ENCODE peak calls at places on chromosomes 13 and 19, in nine cellular contexts. O, E, U, I, X, Y, B, G and S are unnamed samples.
A peak's percentile ranks its signal among the peaks of the same experiment; 100 is the strongest.

GRCh38 chr19:42134671-42135070 is 2.4 kb upstream of the POU2F2 start:
- DNase-seq in O (no peak), E (no peak), U (no peak), I (no peak), X (no peak), Y (no peak), B (no peak), G (no peak), S (no peak)

GRCh38 chr19:52993342-52994178 is 20.2 kb upstream of the ERVV-1 start:
- DNase-seq in O (peak; percentile 67), E (peak; percentile 58), U (peak; percentile 86), I (peak; percentile 12), X (peak; percentile 79), Y (peak; percentile 95), B (peak; percentile 94), G (peak; percentile 84), S (peak; percentile 91)

GRCh38 chr13:26760835-26761582 is 423 bp upstream of the GPR12 start:
- DNase-seq in O (no peak), E (no peak), U (no peak), I (no peak), X (no peak), Y (no peak), B (no peak), G (no peak), S (no peak)

GRCh38 chr19:56811480-56811879 is 29.0 kb downstream of the PEG3 start:
- DNase-seq in O (no peak), E (no peak), U (no peak), I (no peak), X (no peak), Y (no peak), B (no peak), G (no peak), S (no peak)

GRCh38 chr13:30158774-30159445 is 148.4 kb downstream of the KATNAL1 start:
- DNase-seq in O (no peak), E (peak; percentile 84), U (no peak), I (no peak), X (no peak), Y (no peak), B (no peak), G (peak; percentile 68), S (peak; percentile 83)

GRCh38 chr19:2077398-2077797 is 18.7 kb downstream of the MOB3A start:
- DNase-seq in O (no peak), E (no peak), U (no peak), I (no peak), X (no peak), Y (no peak), B (no peak), G (no peak), S (no peak)

GRCh38 chr13:49082653-49083536 is 107.2 kb downstream of the FNDC3A start:
- DNase-seq in O (no peak), E (peak; percentile 85), U (no peak), I (no peak), X (no peak), Y (no peak), B (peak; percentile 78), G (peak; percentile 65), S (peak; percentile 89)

GRCh38 chr13:49220035-49220855 is at the start of gene MLNR:
- DNase-seq in O (peak; percentile 37), E (peak; percentile 17), U (no peak), I (no peak), X (no peak), Y (peak; percentile 81), B (peak; percentile 72), G (peak; percentile 33), S (peak; percentile 52)

GRCh38 chr19:29259153-29259552 is 46.2 kb upstream of the UQCRFS1 start:
- DNase-seq in O (no peak), E (no peak), U (no peak), I (no peak), X (peak; percentile 43), Y (no peak), B (peak; percentile 55), G (no peak), S (no peak)

GRCh38 chr19:15449620-15450527 is at the start of gene WIZ:
- DNase-seq in O (peak; percentile 84), E (no peak), U (peak; percentile 92), I (peak; percentile 56), X (peak; percentile 90), Y (peak; percentile 85), B (peak; percentile 73), G (peak; percentile 67), S (peak; percentile 87)

GRCh38 chr19:17932485-17933338 is at the start of gene CCDC124:
- DNase-seq in O (peak; percentile 87), E (peak; percentile 75), U (peak; percentile 93), I (peak; percentile 89), X (peak; percentile 89), Y (peak; percentile 95), B (peak; percentile 96), G (peak; percentile 92), S (peak; percentile 96)

GRCh38 chr13:57716295-57716694 is 84.8 kb downstream of the PCDH17 start:
- DNase-seq in O (no peak), E (no peak), U (no peak), I (no peak), X (no peak), Y (no peak), B (peak; percentile 65), G (no peak), S (no peak)

DNA sequence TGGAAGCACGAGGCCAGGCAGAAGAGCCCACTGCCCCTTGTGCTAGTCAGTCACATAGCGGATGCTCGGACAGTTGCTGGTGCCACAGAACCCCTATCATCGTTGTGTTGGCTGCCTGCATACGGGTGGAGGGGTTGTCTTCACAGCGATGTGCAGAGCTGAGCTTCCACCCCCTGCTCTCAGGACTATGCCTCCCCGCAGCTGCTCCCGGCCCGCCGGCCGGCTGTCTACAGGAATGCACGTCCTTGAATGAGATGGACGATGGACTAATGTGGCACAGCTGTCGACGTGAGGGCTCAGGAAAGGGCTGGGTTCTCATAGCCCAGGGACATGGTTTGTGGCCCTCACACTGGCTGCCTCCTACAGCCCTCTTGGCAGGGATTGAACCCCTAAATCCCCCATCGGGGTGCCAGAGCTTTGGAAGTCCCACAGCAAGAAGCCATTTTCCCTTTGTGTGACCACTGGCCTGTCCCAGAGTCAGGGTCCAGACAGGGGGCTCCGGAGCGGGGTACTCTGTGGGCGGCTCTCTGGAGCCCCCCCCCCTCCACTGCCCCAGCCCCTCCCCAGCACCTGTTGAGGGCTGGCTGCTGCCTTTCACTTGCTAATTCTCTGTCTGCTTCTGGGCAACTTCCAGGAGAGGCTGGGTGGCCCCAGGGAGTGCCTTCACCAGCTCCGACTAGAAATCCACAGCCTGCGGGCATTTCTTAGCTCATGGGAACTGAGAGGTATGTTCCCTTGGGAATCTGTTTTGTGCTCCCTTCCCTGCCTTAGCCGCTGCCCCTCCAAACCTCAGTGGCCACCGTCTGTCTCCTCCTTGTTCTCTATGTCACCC is 40.2 kb downstream of the TSSK6 start:
- DNase-seq in O (no peak), E (no peak), U (no peak), I (no peak), X (no peak), Y (peak; percentile 68), B (peak; percentile 67), G (no peak), S (no peak)
- H3K27ac ChIP-seq in O (peak overlapping the region; percentile 36), E (no peak overlapping the region), U (no peak overlapping the region), I (no peak overlapping the region), X (no peak overlapping the region), Y (no peak overlapping the region), B (no peak overlapping the region), G (peak overlapping the region; percentile 9), S (no peak overlapping the region)

DNA sequence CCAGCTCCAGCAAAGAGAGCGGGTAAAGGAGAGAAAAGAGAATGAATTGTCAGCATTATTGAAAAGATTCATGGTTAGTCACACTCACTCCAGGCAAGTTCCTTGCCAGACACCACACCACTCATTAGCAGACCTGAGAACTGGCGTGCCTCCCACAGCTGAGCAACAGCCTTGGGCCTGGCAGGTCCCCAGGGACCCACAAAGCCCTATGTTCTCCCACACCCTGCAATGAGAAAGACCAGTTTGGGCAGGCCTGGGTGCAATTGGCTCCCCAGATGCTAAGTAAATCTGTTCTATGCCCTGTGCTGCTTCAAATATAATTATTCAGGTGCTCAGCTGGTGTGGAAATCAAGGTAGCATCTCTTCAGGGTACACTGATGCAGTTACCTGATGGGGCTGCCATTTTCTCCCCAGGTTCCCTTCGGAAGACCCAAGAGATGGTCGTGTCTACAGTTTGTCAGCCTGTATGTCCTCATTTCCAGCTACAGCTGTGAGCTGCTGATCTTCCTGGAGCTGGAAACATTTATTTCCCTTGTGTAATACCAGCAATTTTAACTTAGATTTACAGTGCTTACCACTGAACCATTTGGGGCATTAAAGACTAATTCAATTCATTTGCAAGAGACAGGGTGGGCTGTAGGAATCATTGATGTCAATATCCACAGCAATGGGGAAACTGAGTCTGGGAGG is 405.0 kb downstream of the COG6 start:
- DNase-seq in O (no peak), E (peak; percentile 93), U (peak; percentile 73), I (no peak), X (no peak), Y (no peak), B (no peak), G (peak; percentile 71), S (peak; percentile 96)
- H3K27ac ChIP-seq in O (no peak overlapping the region), E (no peak overlapping the region), U (no peak overlapping the region), I (no peak overlapping the region), X (no peak overlapping the region), Y (no peak overlapping the region), B (no peak overlapping the region), G (no peak overlapping the region), S (peak overlapping the region; percentile 15)

GRCh38 chr13:110317496-110318195 is 10.6 kb downstream of the COL4A2 start:
- DNase-seq in O (no peak), E (no peak), U (no peak), I (no peak), X (peak; percentile 47), Y (no peak), B (no peak), G (no peak), S (no peak)
- H3K27ac ChIP-seq in O (no peak overlapping the region), E (no peak overlapping the region), U (no peak overlapping the region), I (no peak overlapping the region), X (peak overlapping the region; percentile 59), Y (no peak overlapping the region), B (no peak overlapping the region), G (no peak overlapping the region), S (no peak overlapping the region)

DNA sequence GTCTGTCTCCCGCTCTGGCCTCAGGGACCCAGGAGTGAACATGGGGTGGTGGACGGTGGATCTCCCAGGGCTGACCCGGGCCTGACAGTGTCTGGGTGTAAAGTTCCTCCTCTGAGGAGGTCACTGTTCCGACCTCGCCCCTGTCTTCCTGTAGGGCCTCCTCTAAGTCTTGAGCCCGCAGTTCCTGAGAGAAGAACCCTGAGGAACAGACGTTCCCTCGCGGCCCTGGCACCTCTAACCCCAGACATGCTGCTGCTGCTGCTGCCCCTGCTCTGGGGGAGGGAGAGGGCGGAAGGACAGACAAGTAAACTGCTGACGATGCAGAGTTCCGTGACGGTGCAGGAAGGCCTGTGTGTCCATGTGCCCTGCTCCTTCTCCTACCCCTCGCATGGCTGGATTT is at the start of gene SIGLEC9:
- DNase-seq in O (no peak), E (no peak), U (peak; percentile 88), I (no peak), X (no peak), Y (no peak), B (no peak), G (no peak), S (no peak)
- H3K27ac ChIP-seq in O (peak within 1 kb of the TSS; percentile 54), E (no peak within 1 kb of the TSS), U (no peak within 1 kb of the TSS), I (peak within 1 kb of the TSS; percentile 61), X (peak within 1 kb of the TSS; percentile 82), Y (no peak within 1 kb of the TSS), B (no peak within 1 kb of the TSS), G (no peak within 1 kb of the TSS), S (no peak within 1 kb of the TSS)

DNA sequence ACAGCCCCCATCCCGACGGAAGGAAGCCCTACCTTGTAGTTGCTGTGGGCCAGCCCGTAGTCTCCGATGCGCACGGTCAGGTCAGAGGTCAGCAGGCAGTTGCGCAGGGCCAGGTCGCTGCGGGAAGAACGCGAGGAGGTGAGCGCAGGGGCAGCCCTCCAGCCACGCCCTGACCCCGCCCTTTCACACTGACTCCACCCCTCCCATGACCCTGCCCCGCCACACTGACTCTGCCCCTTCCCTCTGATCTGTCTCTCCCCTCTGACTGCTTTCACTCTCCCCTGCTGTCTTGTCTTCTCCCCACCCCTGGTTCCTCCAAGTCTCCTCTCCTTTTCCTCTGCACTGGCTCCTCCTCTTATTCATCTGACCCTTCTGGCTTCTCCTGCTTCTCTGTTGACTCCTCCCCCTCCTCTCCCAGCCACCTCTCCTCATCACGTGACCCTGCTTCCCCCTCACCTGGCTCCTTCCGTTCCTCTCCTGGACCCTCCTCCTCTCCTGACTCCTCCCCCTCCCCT is 10.1 kb downstream of the LMTK3 start:
- DNase-seq in O (peak; percentile 46), E (no peak), U (peak; percentile 53), I (no peak), X (peak; percentile 70), Y (peak; percentile 90), B (peak; percentile 99), G (no peak), S (no peak)
- H3K27ac ChIP-seq in O (peak overlapping the region; percentile 41), E (no peak overlapping the region), U (no peak overlapping the region), I (no peak overlapping the region), X (no peak overlapping the region), Y (peak overlapping the region; percentile 58), B (peak overlapping the region; percentile 68), G (no peak overlapping the region), S (no peak overlapping the region)